ENCODE peak calls at places on chromosome 10, in nine cellular contexts. Z, T, B, D, X, C, W, G and N are unnamed samples.

GRCh38 chr10:36943534-36943933 is 181.9 kb upstream of the ANKRD30A start:
- DNase-seq in Z (no peak), T (no peak), B (no peak), D (no peak), X (no peak), C (no peak), W (no peak), G (no peak), N (no peak)

GRCh38 chr10:1605999-1606940 is 131.1 kb downstream of the ADARB2 start:
- DNase-seq in Z (no peak), T (no peak), B (no peak), D (no peak), X (no peak), C (no peak), W (no peak), G (no peak), N (no peak)

GRCh38 chr10:15436696-15437095 is 65.6 kb upstream of the FAM171A1 start:
- DNase-seq in Z (no peak), T (no peak), B (peak; percentile 22), D (no peak), X (peak; percentile 29), C (no peak), W (no peak), G (no peak), N (no peak)

GRCh38 chr10:50416885-50417284 is 165.6 kb upstream of the ASAH2 start:
- DNase-seq in Z (no peak), T (no peak), B (no peak), D (no peak), X (no peak), C (no peak), W (no peak), G (no peak), N (no peak)

GRCh38 chr10:52488606-52489485 is 174.8 kb downstream of the DKK1 start:
- DNase-seq in Z (no peak), T (peak; percentile 67), B (peak; percentile 61), D (no peak), X (peak; percentile 70), C (no peak), W (no peak), G (no peak), N (no peak)

GRCh38 chr10:49116509-49117365 is 1.4 kb upstream of the VSTM4 start:
- DNase-seq in Z (no peak), T (no peak), B (no peak), D (no peak), X (no peak), C (no peak), W (no peak), G (no peak), N (no peak)

GRCh38 chr10:132130286-132131265 is 56.2 kb upstream of the DPYSL4 start:
- DNase-seq in Z (peak; percentile 52), T (no peak), B (no peak), D (no peak), X (no peak), C (no peak), W (no peak), G (peak; percentile 5), N (no peak)

GRCh38 chr10:70404906-70405824 is 1.2 kb downstream of the EIF4EBP2 start:
- DNase-seq in Z (peak; percentile 78), T (peak; percentile 62), B (peak; percentile 96), D (no peak), X (peak; percentile 99), C (peak; percentile 94), W (peak; percentile 84), G (peak; percentile 79), N (peak; percentile 95)

GRCh38 chr10:5589963-5590511 is 65.3 kb downstream of the CALML3 start:
- DNase-seq in Z (peak; percentile 19), T (peak; percentile 65), B (peak; percentile 76), D (no peak), X (peak; percentile 47), C (no peak), W (no peak), G (no peak), N (no peak)

DNA sequence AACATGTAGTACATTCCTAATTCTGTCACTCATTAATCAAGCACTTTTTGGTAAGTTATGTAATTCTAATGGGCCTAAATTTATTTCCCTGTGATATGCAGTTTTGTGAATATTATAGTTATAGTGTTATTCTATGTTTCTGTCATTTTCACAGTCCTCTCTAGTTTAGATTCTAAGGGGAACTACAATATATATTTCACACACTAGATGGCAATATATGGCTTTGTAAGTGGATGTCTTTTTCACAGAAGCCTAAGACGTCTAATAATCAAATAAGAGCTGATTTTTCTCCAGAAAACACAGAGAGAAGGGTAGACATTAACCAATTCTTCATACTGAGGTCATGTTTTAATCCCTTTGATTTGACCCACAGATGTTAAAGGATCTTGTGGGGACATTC is 18.0 kb downstream of the RNLS start:
- DNase-seq in Z (no peak), T (peak; percentile 42), B (peak; percentile 61), D (no peak), X (peak; percentile 69), C (no peak), W (no peak), G (no peak), N (no peak)
- TF ChIP-seq CTCF in Z (no peak), T (peak; percentile 11), B (peak; percentile 63), D (peak; percentile 59), X (no peak), C (peak; percentile 27), W (peak; percentile 47), G (peak; percentile 19), N (peak; percentile 36)

GRCh38 chr10:16720812-16721211 is 96.4 kb downstream of the RSU1 start:
- DNase-seq in Z (no peak), T (no peak), B (no peak), D (no peak), X (no peak), C (no peak), W (no peak), G (no peak), N (no peak)

GRCh38 chr10:16712883-16713282 is 104.3 kb downstream of the RSU1 start:
- DNase-seq in Z (no peak), T (no peak), B (no peak), D (no peak), X (no peak), C (no peak), W (no peak), G (no peak), N (no peak)

GRCh38 chr10:16713290-16713689 is 103.9 kb downstream of the RSU1 start:
- DNase-seq in Z (no peak), T (no peak), B (no peak), D (no peak), X (no peak), C (no peak), W (no peak), G (no peak), N (no peak)

GRCh38 chr10:16716051-16716450 is 101.2 kb downstream of the RSU1 start:
- DNase-seq in Z (no peak), T (no peak), B (no peak), D (no peak), X (no peak), C (no peak), W (no peak), G (no peak), N (no peak)

GRCh38 chr10:16717617-16718395 is 99.4 kb downstream of the RSU1 start:
- DNase-seq in Z (no peak), T (no peak), B (peak; percentile 76), D (no peak), X (peak; percentile 80), C (no peak), W (no peak), G (no peak), N (peak; percentile 2)
- H3K36me3 ChIP-seq in Z (no peaks in the 10 kb centered on the region), T (no peaks in the 10 kb centered on the region), B (peaks cover 2% of the 10 kb centered on the region), D (no peaks in the 10 kb centered on the region), X (no peaks in the 10 kb centered on the region), C (no peaks in the 10 kb centered on the region), W (no peaks in the 10 kb centered on the region), G (no peaks in the 10 kb centered on the region), N (peaks cover 2% of the 10 kb centered on the region)

DNA sequence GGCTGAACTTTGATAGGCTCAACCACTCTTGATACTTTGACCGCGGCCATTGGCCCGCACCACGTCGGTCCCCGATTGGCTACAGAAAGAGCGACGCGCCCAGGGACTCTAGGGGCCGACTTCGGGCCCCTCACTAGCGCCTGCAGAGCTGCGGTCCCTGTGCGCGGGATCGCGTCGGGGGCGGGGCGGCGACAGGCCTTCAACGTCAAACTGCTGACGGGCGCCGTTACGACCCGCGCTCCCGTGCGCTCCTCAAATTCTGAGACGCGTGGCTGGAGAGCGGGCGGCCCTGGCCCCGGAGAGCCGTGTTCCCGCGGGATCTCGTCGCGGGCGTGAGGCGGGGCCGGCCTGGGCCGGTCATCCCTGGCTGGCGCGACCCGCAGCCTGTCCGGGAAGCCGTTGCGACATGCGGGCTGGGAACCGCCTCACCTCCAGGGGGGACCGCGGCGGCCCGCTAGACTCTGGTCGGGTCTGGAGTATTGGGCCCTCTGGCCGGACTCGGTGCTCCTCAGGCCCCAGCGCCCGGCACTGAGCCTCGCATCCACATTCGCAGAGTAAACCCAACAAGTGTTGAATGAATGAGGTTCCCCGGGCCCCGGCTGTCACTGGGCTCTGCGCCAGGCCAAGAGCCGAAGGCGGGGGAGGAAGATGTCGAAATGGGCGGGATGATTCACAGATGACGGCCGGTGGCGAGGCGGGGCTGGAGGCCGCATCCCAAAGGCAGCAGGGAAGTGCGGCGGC is 644 bp upstream of the SLC25A28 start:
- DNase-seq in Z (peak; percentile 97), T (peak; percentile 94), B (peak; percentile 94), D (peak; percentile 74), X (peak; percentile 96), C (peak; percentile 97), W (peak; percentile 95), G (peak; percentile 95), N (peak; percentile 62)
- TF ChIP-seq CTCF in Z (peak; percentile 19), T (no peak), B (no peak), D (no peak), X (no peak), C (no peak), W (peak; percentile 22), G (peak; percentile 5), N (no peak)

DNA sequence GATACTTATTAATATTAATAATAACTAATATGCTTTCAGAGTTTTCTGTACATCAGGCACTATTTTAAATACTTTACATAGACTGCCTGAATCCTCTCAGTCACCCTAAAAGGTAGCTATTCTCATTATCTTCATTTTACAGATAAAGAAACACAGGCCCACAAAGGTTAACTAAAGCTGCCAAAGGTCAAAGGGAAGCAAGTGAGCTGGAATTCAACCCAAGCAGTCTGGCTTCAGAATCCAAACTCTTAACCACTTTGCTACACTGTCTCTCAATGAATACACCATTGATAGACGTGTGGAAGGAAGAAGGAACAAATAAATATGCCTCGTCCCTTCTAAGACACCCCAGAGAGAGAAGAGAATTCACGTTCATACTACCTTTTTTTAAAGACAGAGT is 52.0 kb downstream of the GFRA1 start:
- DNase-seq in Z (no peak), T (no peak), B (no peak), D (no peak), X (no peak), C (no peak), W (no peak), G (no peak), N (no peak)
- H3K36me3 ChIP-seq in Z (no peaks in the 10 kb centered on the region), T (no peaks in the 10 kb centered on the region), B (no peaks in the 10 kb centered on the region), D (no peaks in the 10 kb centered on the region), X (no peaks in the 10 kb centered on the region), C (no peaks in the 10 kb centered on the region), W (no peaks in the 10 kb centered on the region), G (no peaks in the 10 kb centered on the region), N (no peaks in the 10 kb centered on the region)

GRCh38 chr10:98389398-98389797 is 25.6 kb downstream of the PYROXD2 start:
- DNase-seq in Z (no peak), T (no peak), B (no peak), D (no peak), X (no peak), C (no peak), W (no peak), G (no peak), N (no peak)
- TF ChIP-seq CTCF in Z (no peak), T (no peak), B (no peak), D (no peak), X (no peak), C (no peak), W (no peak), G (no peak), N (no peak)